ENCODE peak calls at places on chromosomes 13 and 19, in eight cellular contexts. One of them, this sample, is unnamed.

GRCh38 chr13:99536023-99536422 is 34.8 kb downstream of the TM9SF2 start:
- DNase-seq in IMR-90: no peak
- DNase-seq in endodermal cell: no peak
- DNase-seq in GM12878: no peak
- DNase-seq in HCT116: no peak
- DNase-seq in mesenchymal stem cell: no peak
- DNase-seq in K562: no peak
- DNase-seq in mesendoderm: no peak
- DNase-seq in this sample: no peak

GRCh38 chr19:17448190-17448967 is at the start of gene TMEM221:
- DNase-seq in IMR-90: no peak
- DNase-seq in mesenchymal stem cell: peak; percentile 44
- DNase-seq in mesendoderm: peak; percentile 66
- DNase-seq in endodermal cell: peak; percentile 86
- DNase-seq in K562: peak; percentile 90
- DNase-seq in GM12878: no peak
- DNase-seq in HCT116: no peak
- DNase-seq in this sample: peak; percentile 78

GRCh38 chr19:3010871-3011270 is 18.2 kb downstream of the TLE2 start:
- DNase-seq in K562: no peak
- DNase-seq in mesendoderm: no peak
- DNase-seq in IMR-90: no peak
- DNase-seq in mesenchymal stem cell: no peak
- DNase-seq in HCT116: no peak
- DNase-seq in endodermal cell: no peak
- DNase-seq in GM12878: no peak
- DNase-seq in this sample: no peak

GRCh38 chr13:111007209-111007608 is 92.3 kb upstream of the ANKRD10 start:
- DNase-seq in endodermal cell: no peak
- DNase-seq in IMR-90: no peak
- DNase-seq in mesenchymal stem cell: no peak
- DNase-seq in K562: no peak
- DNase-seq in mesendoderm: no peak
- DNase-seq in GM12878: no peak
- DNase-seq in HCT116: no peak
- DNase-seq in this sample: no peak

GRCh38 chr19:49489601-49490167 is 2.3 kb downstream of the RPL13A start:
- DNase-seq in HCT116: no peak
- DNase-seq in IMR-90: no peak
- DNase-seq in GM12878: no peak
- DNase-seq in K562: peak; percentile 44
- DNase-seq in mesendoderm: no peak
- DNase-seq in endodermal cell: no peak
- DNase-seq in mesenchymal stem cell: no peak
- DNase-seq in this sample: no peak

GRCh38 chr13:114272977-114273376 is 8.4 kb upstream of the UPF3A start:
- DNase-seq in GM12878: no peak
- DNase-seq in HCT116: no peak
- DNase-seq in IMR-90: no peak
- DNase-seq in K562: no peak
- DNase-seq in mesenchymal stem cell: no peak
- DNase-seq in mesendoderm: no peak
- DNase-seq in endodermal cell: no peak
- DNase-seq in this sample: no peak

GRCh38 chr13:92951273-92951820 is 275.3 kb upstream of the GPC6 start:
- DNase-seq in GM12878: no peak
- DNase-seq in mesendoderm: no peak
- DNase-seq in endodermal cell: no peak
- DNase-seq in mesenchymal stem cell: peak; percentile 12
- DNase-seq in K562: no peak
- DNase-seq in HCT116: no peak
- DNase-seq in IMR-90: no peak
- DNase-seq in this sample: no peak

GRCh38 chr19:24063312-24063711 is 23.7 kb upstream of the ZNF254 start:
- DNase-seq in HCT116: no peak
- DNase-seq in IMR-90: no peak
- DNase-seq in GM12878: no peak
- DNase-seq in mesenchymal stem cell: no peak
- DNase-seq in endodermal cell: no peak
- DNase-seq in K562: no peak
- DNase-seq in mesendoderm: no peak
- DNase-seq in this sample: no peak

GRCh38 chr19:8403820-8404109 is 9.3 kb upstream of the MARCHF2 start:
- DNase-seq in mesenchymal stem cell: no peak
- DNase-seq in HCT116: no peak
- DNase-seq in endodermal cell: no peak
- DNase-seq in GM12878: no peak
- DNase-seq in K562: no peak
- DNase-seq in IMR-90: no peak
- DNase-seq in mesendoderm: no peak
- DNase-seq in this sample: no peak

GRCh38 chr19:34269968-34270621 is 15.7 kb downstream of the GARRE1 start:
- DNase-seq in K562: no peak
- DNase-seq in HCT116: no peak
- DNase-seq in GM12878: peak; percentile 62
- DNase-seq in IMR-90: peak; percentile 66
- DNase-seq in mesenchymal stem cell: peak; percentile 72
- DNase-seq in endodermal cell: peak; percentile 73
- DNase-seq in mesendoderm: peak; percentile 98
- DNase-seq in this sample: peak; percentile 58
- H3K9ac ChIP-seq in K562: no peak overlapping the region
- H3K9ac ChIP-seq in HCT116: peak overlapping the region; percentile 21
- H3K9ac ChIP-seq in GM12878: peak overlapping the region; percentile 75
- H3K9ac ChIP-seq in IMR-90: peak overlapping the region; percentile 76
- H3K9ac ChIP-seq in mesenchymal stem cell: peak overlapping the region; percentile 34
- H3K9ac ChIP-seq in endodermal cell: peak overlapping the region; percentile 11
- H3K9ac ChIP-seq in mesendoderm: peak overlapping the region; percentile 54
- H3K9ac ChIP-seq in this sample: no peak overlapping the region

DNA sequence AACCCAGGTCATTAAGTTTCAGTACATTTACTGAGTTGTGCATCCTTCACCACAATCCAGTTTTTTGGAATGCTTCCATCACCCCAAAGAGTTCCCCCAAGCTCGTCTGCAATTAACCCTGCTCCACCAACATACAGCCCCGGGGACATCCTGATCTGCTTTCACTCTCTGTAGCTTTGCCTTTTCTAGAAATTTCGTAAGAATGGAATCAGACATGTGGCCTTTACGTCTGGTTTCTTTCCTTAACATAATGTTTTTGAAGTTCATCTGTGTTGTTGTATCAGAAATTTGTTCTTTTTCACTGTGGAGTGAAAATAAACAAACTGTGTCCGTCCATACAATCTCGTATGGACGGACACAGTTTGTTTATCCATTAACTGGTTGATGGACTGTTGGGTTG is 2.9 kb downstream of the KLHL26 start:
- DNase-seq in endodermal cell: no peak
- DNase-seq in mesenchymal stem cell: peak; percentile 84
- DNase-seq in IMR-90: no peak
- DNase-seq in GM12878: no peak
- DNase-seq in K562: no peak
- DNase-seq in HCT116: no peak
- DNase-seq in mesendoderm: no peak
- DNase-seq in this sample: peak; percentile 44
- H3K4me3 ChIP-seq in endodermal cell: no peak overlapping the region
- H3K4me3 ChIP-seq in mesenchymal stem cell: no peak overlapping the region
- H3K4me3 ChIP-seq in IMR-90: no peak overlapping the region
- H3K4me3 ChIP-seq in GM12878: no peak overlapping the region
- H3K4me3 ChIP-seq in K562: no peak overlapping the region
- H3K4me3 ChIP-seq in HCT116: no peak overlapping the region
- H3K4me3 ChIP-seq in mesendoderm: no peak overlapping the region
- H3K4me3 ChIP-seq in this sample: no peak overlapping the region

GRCh38 chr19:46623915-46624502 is 880 bp downstream of the PTGIR start:
- DNase-seq in GM12878: no peak
- DNase-seq in K562: no peak
- DNase-seq in IMR-90: no peak
- DNase-seq in endodermal cell: no peak
- DNase-seq in mesenchymal stem cell: no peak
- DNase-seq in HCT116: no peak
- DNase-seq in mesendoderm: no peak
- DNase-seq in this sample: no peak

GRCh38 chr19:46620267-46620666 is 4.6 kb downstream of the PTGIR start:
- DNase-seq in HCT116: no peak
- DNase-seq in IMR-90: no peak
- DNase-seq in K562: no peak
- DNase-seq in mesenchymal stem cell: no peak
- DNase-seq in GM12878: no peak
- DNase-seq in mesendoderm: no peak
- DNase-seq in endodermal cell: no peak
- DNase-seq in this sample: no peak

GRCh38 chr19:46622118-46622446 is 2.8 kb downstream of the PTGIR start:
- DNase-seq in IMR-90: no peak
- DNase-seq in mesendoderm: no peak
- DNase-seq in K562: no peak
- DNase-seq in HCT116: no peak
- DNase-seq in mesenchymal stem cell: no peak
- DNase-seq in endodermal cell: no peak
- DNase-seq in GM12878: no peak
- DNase-seq in this sample: no peak

GRCh38 chr19:46620716-46621115 is 4.2 kb downstream of the PTGIR start:
- DNase-seq in K562: no peak
- DNase-seq in mesenchymal stem cell: peak; percentile 92
- DNase-seq in IMR-90: peak; percentile 85
- DNase-seq in GM12878: no peak
- DNase-seq in endodermal cell: no peak
- DNase-seq in mesendoderm: no peak
- DNase-seq in HCT116: no peak
- DNase-seq in this sample: peak; percentile 50

DNA sequence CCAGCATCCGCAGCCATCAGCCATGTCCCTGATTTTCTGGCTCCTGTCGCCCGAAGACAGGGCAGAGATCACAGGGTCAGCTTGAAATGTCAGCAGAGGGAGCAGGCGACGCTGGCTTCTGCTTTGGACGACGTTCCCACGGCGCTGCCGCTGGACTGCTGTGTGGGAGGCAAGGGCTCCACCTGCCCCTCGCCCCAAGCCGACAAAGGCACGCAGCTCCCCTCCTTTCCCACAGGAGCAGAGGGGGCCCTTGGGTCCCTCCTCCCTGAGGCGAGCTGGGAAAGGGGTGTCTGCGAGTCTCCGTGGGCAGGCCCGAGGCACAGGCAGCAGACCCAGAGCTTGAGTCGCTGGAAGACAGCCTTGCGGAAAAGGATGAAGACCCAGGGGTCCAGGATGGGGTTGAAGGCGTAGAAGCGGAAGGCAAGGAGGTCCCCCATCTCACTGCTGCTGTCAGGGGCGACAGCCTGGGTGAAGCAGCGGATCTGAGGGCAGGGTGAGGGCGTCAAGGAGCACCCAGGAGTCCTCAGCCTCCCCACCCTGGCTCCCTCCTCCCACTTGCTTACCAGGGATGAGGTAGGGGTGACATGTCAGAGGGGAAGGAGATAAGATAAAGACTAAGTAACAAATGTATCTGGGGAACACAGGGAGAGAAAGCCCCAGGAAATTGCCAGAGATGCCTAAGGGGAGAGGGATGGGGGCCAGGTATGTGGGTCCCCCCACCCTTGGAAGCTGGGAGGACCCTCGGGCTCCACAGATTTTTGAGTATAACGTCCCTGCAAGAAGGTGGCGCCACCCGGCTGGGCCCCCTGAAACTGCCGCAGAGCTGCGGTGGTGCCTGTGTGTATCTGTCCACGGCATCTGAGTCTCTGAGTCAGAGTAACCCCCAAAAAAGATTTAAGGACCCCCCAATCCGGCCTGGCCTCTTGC is 3.4 kb downstream of the PTGIR start:
- DNase-seq in mesendoderm: no peak
- DNase-seq in IMR-90: peak; percentile 11
- DNase-seq in GM12878: no peak
- DNase-seq in mesenchymal stem cell: no peak
- DNase-seq in HCT116: no peak
- DNase-seq in K562: no peak
- DNase-seq in endodermal cell: no peak
- DNase-seq in this sample: no peak
- H3K4me1 ChIP-seq in mesendoderm: peaks cover 2% of the 10 kb centered on the region
- H3K4me1 ChIP-seq in IMR-90: peaks cover 46% of the 10 kb centered on the region
- H3K4me1 ChIP-seq in GM12878: peaks cover 58% of the 10 kb centered on the region
- H3K4me1 ChIP-seq in mesenchymal stem cell: peaks cover 12% of the 10 kb centered on the region
- H3K4me1 ChIP-seq in HCT116: peaks cover 26% of the 10 kb centered on the region
- H3K4me1 ChIP-seq in K562: peaks cover 57% of the 10 kb centered on the region
- H3K4me1 ChIP-seq in endodermal cell: no peaks in the 10 kb centered on the region
- H3K4me1 ChIP-seq in this sample: peaks cover 54% of the 10 kb centered on the region

DNA sequence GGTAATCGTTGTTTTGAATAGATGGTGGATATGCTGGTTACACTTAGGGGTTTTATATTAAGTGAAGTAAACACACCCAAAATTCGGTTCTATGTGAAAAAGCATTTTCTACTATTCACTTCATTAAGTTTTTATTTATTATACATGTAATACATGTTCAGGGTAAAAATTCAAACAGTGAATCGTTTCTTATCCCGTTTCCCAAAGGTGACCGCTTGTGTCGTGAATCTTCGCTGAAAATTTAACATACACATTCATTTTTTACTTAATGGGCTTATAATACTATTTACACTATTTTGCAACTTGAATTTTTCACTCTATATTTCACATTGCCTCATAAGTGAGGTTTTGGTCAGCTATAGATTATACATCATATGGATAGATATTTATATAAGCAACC is 24.5 kb downstream of the IPO5 start:
- DNase-seq in mesendoderm: no peak
- DNase-seq in IMR-90: no peak
- DNase-seq in endodermal cell: no peak
- DNase-seq in mesenchymal stem cell: no peak
- DNase-seq in GM12878: no peak
- DNase-seq in HCT116: no peak
- DNase-seq in K562: no peak
- DNase-seq in this sample: peak; percentile 1
- H3K9ac ChIP-seq in mesendoderm: peak overlapping the region; percentile 92
- H3K9ac ChIP-seq in IMR-90: peak overlapping the region; percentile 97
- H3K9ac ChIP-seq in endodermal cell: peak overlapping the region; percentile 74
- H3K9ac ChIP-seq in mesenchymal stem cell: peak overlapping the region; percentile 96
- H3K9ac ChIP-seq in GM12878: peak overlapping the region; percentile 82
- H3K9ac ChIP-seq in HCT116: peak overlapping the region; percentile 84
- H3K9ac ChIP-seq in K562: peak overlapping the region; percentile 81
- H3K9ac ChIP-seq in this sample: peak overlapping the region; percentile 97

GRCh38 chr13:40777166-40777956 is 6.4 kb upstream of the MRPS31 start:
- DNase-seq in mesendoderm: peak; percentile 74
- DNase-seq in mesenchymal stem cell: peak; percentile 70
- DNase-seq in GM12878: no peak
- DNase-seq in HCT116: peak; percentile 65
- DNase-seq in IMR-90: peak; percentile 37
- DNase-seq in endodermal cell: peak; percentile 79
- DNase-seq in K562: peak; percentile 35
- DNase-seq in this sample: peak; percentile 77
- H3K4me3 ChIP-seq in mesendoderm: no peak overlapping the region
- H3K4me3 ChIP-seq in mesenchymal stem cell: no peak overlapping the region
- H3K4me3 ChIP-seq in GM12878: no peak overlapping the region
- H3K4me3 ChIP-seq in HCT116: no peak overlapping the region
- H3K4me3 ChIP-seq in IMR-90: no peak overlapping the region
- H3K4me3 ChIP-seq in endodermal cell: peak overlapping the region; percentile 75
- H3K4me3 ChIP-seq in K562: peak overlapping the region; percentile 28
- H3K4me3 ChIP-seq in this sample: peak overlapping the region; percentile 68

This sample was measured in adipocyte.